ENCODE peak calls at places on chromosome 2, in five cellular contexts. V is A549, J is PC-3, I is body of pancreas, U is uterus. L is an unnamed sample. For H3K9me3, the result is how much of the 10 kb centered on the place peaks cover.

GRCh38 chr2:10278763-10279471 is 23.8 kb upstream of the HPCAL1 start:
- DNase-seq in V (no peak), I (no peak), J (no peak), U (no peak), L (no peak)

GRCh38 chr2:203685081-203685621 is 21.3 kb upstream of the CD28 start:
- DNase-seq in J (peak), I (no peak), V (no peak), U (no peak), L (peak)

GRCh38 chr2:67581751-67582150 is 184.6 kb downstream of the ETAA1 start:
- DNase-seq in U (no peak), I (no peak), V (no peak), J (peak), L (no peak)

GRCh38 chr2:29106980-29107388 is 8.2 kb upstream of the CLIP4 start:
- DNase-seq in I (no peak), U (no peak), V (no peak), J (peak), L (no peak)

GRCh38 chr2:29462293-29462692 is 347.1 kb downstream of the CLIP4 start:
- DNase-seq in U (no peak), V (no peak), I (no peak), J (peak), L (peak)

GRCh38 chr2:156619021-156619539 is 182.9 kb downstream of the GPD2 start:
- DNase-seq in V (no peak), I (no peak), J (no peak), U (no peak), L (no peak)

GRCh38 chr2:213016984-213017351 is 134.4 kb downstream of the IKZF2 start:
- DNase-seq in V (no peak), I (no peak), J (no peak), U (no peak), L (no peak)

GRCh38 chr2:46812381-46813024 is 103.1 kb downstream of the MCFD2 start:
- DNase-seq in V (peak), I (no peak), U (peak), J (peak), L (peak)

GRCh38 chr2:98378901-98379300 is 32.6 kb downstream of the CNGA3 start:
- DNase-seq in I (no peak), V (no peak), J (peak), U (no peak), L (peak)

GRCh38 chr2:232367591-232368233 is 10.8 kb upstream of the ALPP start:
- DNase-seq in V (peak), U (no peak), J (no peak), I (no peak), L (no peak)

GRCh38 chr2:38709515-38710194 is 41.5 kb downstream of the SRSF7 start:
- DNase-seq in I (no peak), J (no peak), U (no peak), V (no peak), L (no peak)

GRCh38 chr2:68684197-68684596 is 40.8 kb downstream of the PROKR1 start:
- DNase-seq in U (no peak), V (no peak), I (no peak), J (no peak), L (no peak)

GRCh38 chr2:55010915-55011314 is 39.3 kb downstream of the RTN4 start:
- DNase-seq in J (no peak), U (no peak), V (peak), I (peak), L (no peak)

GRCh38 chr2:99863914-99864273 is 278.5 kb downstream of the AFF3 start:
- DNase-seq in J (no peak), V (no peak), I (no peak), U (no peak), L (no peak)

GRCh38 chr2:218701806-218702205 is 8.8 kb upstream of the TTLL4 start:
- DNase-seq in V (no peak), U (no peak), I (no peak), J (no peak), L (no peak)

GRCh38 chr2:174729797-174730529 is 34.3 kb downstream of the CHRNA1 start:
- DNase-seq in V (peak), I (no peak), U (no peak), J (no peak), L (peak)

GRCh38 chr2:43170733-43171101 is 55.7 kb downstream of the ZFP36L2 start:
- DNase-seq in I (no peak), J (no peak), V (no peak), U (no peak), L (no peak)

GRCh38 chr2:99066602-99067001 is 74.9 kb upstream of the C2orf15 start:
- DNase-seq in U (no peak), I (no peak), V (peak), J (peak), L (peak)

GRCh38 chr2:86621290-86621943 is 2.2 kb downstream of the RNF103 start:
- DNase-seq in V (no peak), U (no peak), I (no peak), J (peak), L (no peak)

GRCh38 chr2:120670771-120671480 is 64.7 kb upstream of the GLI2 start:
- DNase-seq in J (no peak), V (no peak), I (no peak), U (no peak), L (no peak)

GRCh38 chr2:189076572-189076971 is 102.4 kb downstream of the COL3A1 start:
- DNase-seq in J (peak), V (no peak), U (no peak), I (no peak), L (peak)

GRCh38 chr2:40281021-40281940 is 170.6 kb downstream of the SLC8A1 start:
- DNase-seq in J (peak), V (no peak), I (no peak), U (peak), L (peak)

GRCh38 chr2:28160986-28161425 is 231.7 kb upstream of the FOSL2 start:
- DNase-seq in J (peak), U (no peak), I (no peak), V (peak), L (no peak)

GRCh38 chr2:45965841-45966498 is 314.5 kb downstream of the PRKCE start:
- DNase-seq in I (no peak), V (no peak), J (no peak), U (no peak), L (no peak)

GRCh38 chr2:240325006-240325653 is 110.3 kb upstream of the GPC1 start:
- DNase-seq in J (no peak), U (no peak), I (no peak), V (no peak), L (no peak)

GRCh38 chr2:57728691-57729090 is 317.9 kb upstream of the VRK2 start:
- DNase-seq in J (no peak), V (no peak), I (no peak), U (no peak), L (no peak)

GRCh38 chr2:137525644-137526190 is 438.6 kb upstream of the HNMT start:
- DNase-seq in U (no peak), I (no peak), V (no peak), J (no peak), L (no peak)

GRCh38 chr2:142131016-142131714 is at the start of gene LRP1B:
- DNase-seq in U (no peak), I (peak), V (no peak), J (no peak), L (peak)

GRCh38 chr2:224410946-224411561 is 9.1 kb upstream of the FAM124B start:
- DNase-seq in V (no peak), U (no peak), J (peak), I (no peak), L (peak)

GRCh38 chr2:163401481-163401880 is 334.3 kb downstream of the FIGN start:
- DNase-seq in J (peak), V (peak), I (peak), U (no peak), L (peak)

GRCh38 chr2:70767094-70767698 is 804 bp downstream of the ADD2 start:
- DNase-seq in J (no peak), I (peak), U (no peak), V (peak), L (peak)

GRCh38 chr2:100513650-100514049 is 43.4 kb downstream of the NMS start:
- DNase-seq in V (no peak), I (no peak), U (no peak), J (no peak), L (peak)

GRCh38 chr2:16429431-16429830 is 236.2 kb downstream of the CYRIA start:
- DNase-seq in I (no peak), J (no peak), V (no peak), U (no peak), L (no peak)

GRCh38 chr2:59249441-59250330 is 1008.6 kb upstream of the FANCL start:
- DNase-seq in V (no peak), U (no peak), J (no peak), I (no peak), L (no peak)

GRCh38 chr2:64819371-64819770 is 165.7 kb upstream of the SERTAD2 start:
- DNase-seq in U (no peak), V (no peak), I (no peak), J (no peak), L (no peak)

GRCh38 chr2:64820901-64821300 is 167.2 kb upstream of the SERTAD2 start:
- DNase-seq in V (no peak), J (no peak), U (no peak), I (no peak), L (no peak)

GRCh38 chr2:64817453-64817852 is 163.7 kb upstream of the SERTAD2 start:
- DNase-seq in U (no peak), J (no peak), V (no peak), I (no peak), L (no peak)

GRCh38 chr2:64818650-64819032 is 164.9 kb upstream of the SERTAD2 start:
- DNase-seq in U (no peak), J (no peak), V (no peak), I (no peak), L (no peak)

DNA sequence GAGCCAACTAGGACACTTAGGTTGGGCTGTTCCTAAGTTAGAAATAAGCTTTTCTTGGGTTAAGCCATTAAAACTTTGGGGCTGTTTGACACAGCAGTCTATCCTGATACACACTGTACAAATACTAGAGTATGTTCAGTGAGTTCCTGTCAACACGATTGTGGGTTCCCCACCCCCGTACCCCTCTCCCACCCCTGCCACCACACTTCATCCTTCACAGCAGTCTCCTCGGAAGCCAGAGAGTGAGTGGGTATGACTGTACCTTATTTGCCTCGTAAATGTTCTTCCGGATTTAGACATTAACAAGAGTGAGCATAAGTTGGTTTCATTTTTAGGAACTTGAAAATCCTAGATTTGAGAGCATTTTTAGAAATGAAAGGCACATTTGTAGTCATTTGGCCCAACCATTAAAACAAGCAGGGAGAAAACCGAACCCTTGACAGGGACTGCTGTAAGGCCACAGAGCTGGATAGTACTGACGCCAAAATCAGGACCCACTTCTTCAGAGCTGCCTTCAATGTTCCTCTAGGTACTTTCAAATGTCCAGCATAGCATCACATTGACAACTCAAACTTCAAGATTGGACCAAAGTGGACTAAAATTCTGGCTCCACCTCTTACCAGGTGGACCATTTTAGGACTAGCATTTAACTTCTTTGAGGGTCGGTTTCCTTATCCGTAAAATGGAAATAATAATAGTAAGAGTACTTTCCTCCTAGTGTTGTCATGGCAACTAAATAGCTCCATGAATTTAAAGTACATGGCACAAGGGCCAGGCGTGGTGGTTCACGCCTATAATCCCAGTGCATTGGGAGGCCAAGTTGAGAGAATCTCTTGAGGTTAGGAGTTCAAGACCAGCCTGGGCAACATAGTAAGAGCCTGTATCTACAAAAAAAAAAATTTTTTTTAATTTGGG is 166.3 kb upstream of the SERTAD2 start:
- DNase-seq in V (no peak), I (no peak), U (no peak), J (peak), L (peak)
- H3K4me3 ChIP-seq in V (no peak), I (no peak), U (no peak), J (peak), L (no peak)

GRCh38 chr2:89780318-89780717 is 1088.8 kb downstream of the RPIA start:
- DNase-seq in U (no peak), I (no peak), J (no peak), V (no peak), L (no peak)

GRCh38 chr2:89781962-89782361 is 1090.5 kb downstream of the RPIA start:
- DNase-seq in U (no peak), V (no peak), J (no peak), I (no peak), L (no peak)

GRCh38 chr2:89784960-89785359 is 1093.5 kb downstream of the RPIA start:
- DNase-seq in I (no peak), U (no peak), J (no peak), V (no peak), L (no peak)
- H3K9me3 ChIP-seq in I (under half), U (under half), J (half or more), V (under half), L (half or more)

GRCh38 chr2:152532241-152532640 is 185.0 kb downstream of the PRPF40A start:
- DNase-seq in I (no peak), V (no peak), U (no peak), J (no peak), L (no peak)

GRCh38 chr2:152534460-152535131 is 182.7 kb downstream of the PRPF40A start:
- DNase-seq in J (no peak), V (no peak), I (no peak), U (no peak), L (no peak)

GRCh38 chr2:152541712-152542111 is 175.5 kb downstream of the PRPF40A start:
- DNase-seq in I (no peak), J (no peak), U (no peak), V (no peak), L (no peak)

GRCh38 chr2:152539424-152539823 is 177.8 kb downstream of the PRPF40A start:
- DNase-seq in U (no peak), J (no peak), V (no peak), I (no peak), L (no peak)

DNA sequence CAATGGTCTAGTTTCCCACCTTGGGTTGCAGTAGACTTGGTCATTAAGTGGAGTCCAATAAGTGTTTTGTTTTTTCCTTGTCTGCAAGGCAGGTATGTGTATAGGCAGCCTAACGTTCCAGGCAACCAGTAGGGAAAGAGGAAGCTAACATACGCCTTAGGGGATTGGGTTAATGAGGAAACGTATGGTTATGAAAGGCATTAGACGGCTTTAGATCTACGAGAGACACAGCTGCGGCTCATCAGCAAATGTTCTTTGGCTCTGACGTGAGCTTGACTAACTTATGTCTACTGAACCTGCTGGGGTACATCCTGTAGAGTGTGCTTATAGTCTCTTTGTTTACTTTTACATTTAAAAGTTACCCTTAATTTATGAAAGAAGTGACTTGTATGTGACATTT is 180.0 kb downstream of the PRPF40A start:
- DNase-seq in J (no peak), U (no peak), I (no peak), V (no peak), L (no peak)
- H3K4me3 ChIP-seq in J (no peak), U (no peak), I (no peak), V (no peak), L (no peak)

GRCh38 chr2:102798181-102798580 is 36.4 kb downstream of the TMEM182 start:
- DNase-seq in I (no peak), U (no peak), V (no peak), J (no peak), L (no peak)

GRCh38 chr2:102803897-102804217 is 42.0 kb downstream of the TMEM182 start:
- DNase-seq in J (no peak), U (no peak), I (no peak), V (no peak), L (no peak)

GRCh38 chr2:102801098-102801718 is 39.4 kb downstream of the TMEM182 start:
- DNase-seq in J (no peak), V (peak), U (no peak), I (no peak), L (no peak)

GRCh38 chr2:102803041-102803896 is 41.4 kb downstream of the TMEM182 start:
- DNase-seq in J (no peak), U (no peak), I (no peak), V (no peak), L (no peak)

GRCh38 chr2:102801858-102802699 is 40.2 kb downstream of the TMEM182 start:
- DNase-seq in U (no peak), I (no peak), V (no peak), J (no peak), L (no peak)
- H3K9me3 ChIP-seq in U (under half), I (under half), V (under half), J (under half), L (under half)

GRCh38 chr2:162245737-162246136 is 2.5 kb upstream of the FAP start:
- DNase-seq in V (no peak), I (no peak), U (no peak), J (peak), L (no peak)

GRCh38 chr2:162243305-162243693 is at the start of gene FAP:
- DNase-seq in V (no peak), I (no peak), J (no peak), U (peak), L (peak)

GRCh38 chr2:162245051-162245450 is 1.8 kb upstream of the FAP start:
- DNase-seq in U (no peak), V (no peak), I (no peak), J (no peak), L (no peak)

GRCh38 chr2:162242586-162243304 is 500 bp downstream of the FAP start:
- DNase-seq in V (no peak), I (no peak), J (no peak), U (no peak), L (no peak)

DNA sequence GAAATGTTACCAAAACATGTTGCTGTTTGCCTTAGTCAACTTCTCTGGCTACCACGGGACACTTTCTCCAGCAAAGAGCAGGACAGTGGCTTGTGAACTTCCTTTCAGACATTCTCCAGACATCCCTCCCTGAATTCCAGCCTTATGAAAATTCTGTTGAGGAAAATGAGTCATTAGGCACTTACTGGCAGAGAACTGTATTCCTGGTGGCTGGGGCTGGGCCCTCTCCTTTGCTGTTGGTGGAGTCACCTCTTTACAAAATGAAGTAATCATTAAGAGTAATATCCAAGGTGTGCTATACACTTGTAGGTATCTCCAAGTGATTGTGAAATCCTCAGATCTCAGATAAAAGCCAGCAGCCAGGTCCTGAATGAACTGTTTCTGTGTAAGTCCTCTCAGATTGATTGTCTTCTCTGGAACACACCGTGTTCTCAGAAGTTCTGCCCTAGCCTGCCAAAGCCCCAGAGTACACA is 1.4 kb upstream of the FAP start:
- DNase-seq in I (no peak), V (peak), U (peak), J (peak), L (peak)
- H3K4me3 ChIP-seq in I (no peak), V (no peak), U (no peak), J (no peak), L (no peak)

DNA sequence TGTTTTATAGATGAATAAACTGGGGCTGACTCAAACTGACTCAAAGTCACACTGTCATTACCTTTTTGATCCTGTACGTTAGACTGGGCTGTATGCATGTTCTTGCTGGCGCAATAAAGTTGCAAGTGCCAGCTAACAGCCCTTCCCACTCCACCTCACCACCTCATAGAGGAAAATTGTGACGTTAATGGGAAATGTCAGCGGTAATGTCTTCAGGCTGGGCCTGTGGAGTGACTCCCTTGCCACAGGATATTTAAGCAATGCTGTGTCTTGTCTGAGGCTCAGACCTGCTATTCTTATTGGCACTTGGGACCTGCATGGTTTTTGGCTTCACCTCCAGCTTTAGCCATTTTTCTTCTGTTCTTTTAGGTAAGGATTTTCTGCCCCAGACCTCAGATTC is 25.2 kb upstream of the CASP10 start:
- DNase-seq in V (no peak), I (no peak), U (no peak), J (peak), L (no peak)
- H3K9me3 ChIP-seq in V (under half), I (under half), U (under half), J (under half), L (under half)

DNA sequence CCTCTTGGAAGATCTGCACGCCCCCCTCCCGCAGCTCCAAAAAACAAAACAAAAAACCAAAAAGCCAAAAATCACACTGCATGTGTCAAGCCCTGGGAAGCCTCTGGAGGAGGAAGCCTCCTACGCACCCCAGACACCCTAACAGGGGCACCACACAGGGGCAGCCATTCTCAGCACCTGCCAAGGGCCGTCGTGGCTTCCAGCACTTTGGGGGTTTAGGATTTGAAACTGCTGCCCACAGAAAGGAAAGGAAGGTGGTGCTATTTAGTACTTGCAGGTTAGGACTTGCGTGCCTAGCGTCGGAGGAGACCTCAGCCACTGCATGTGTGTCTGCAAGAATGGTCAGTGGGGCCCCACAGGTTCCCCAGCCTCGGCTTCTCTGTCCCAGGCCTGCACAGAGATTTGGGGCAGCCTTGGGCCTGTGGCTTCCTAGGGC is 419 bp upstream of the GPR55 start:
- DNase-seq in J (no peak), U (no peak), I (no peak), V (no peak), L (no peak)
- H3K4me3 ChIP-seq in J (no peak), U (no peak), I (no peak), V (no peak), L (no peak)

L was measured in MG63.